ENCODE peak calls at places on chromosome 1, in six cellular contexts. R, U, T, Z, M and E are unnamed samples.

GRCh38 chr1:197868751-197869501 is 33.5 kb upstream of the C1orf53 start:
- DNase-seq in M (no peak), U (peak), T (no peak), Z (peak), R (peak), E (peak)

GRCh38 chr1:158794247-158794646 is 13.2 kb upstream of the OR6N2 start:
- DNase-seq in U (no peak), M (no peak), Z (no peak), R (no peak), T (no peak), E (no peak)

GRCh38 chr1:21651214-21652042 is 17.7 kb downstream of the RAP1GAP start:
- DNase-seq in Z (peak), U (no peak), M (no peak), T (no peak), R (peak), E (peak)

GRCh38 chr1:188188317-188188716 is 1359.6 kb downstream of the PLA2G4A start:
- DNase-seq in U (no peak), R (no peak), M (no peak), T (no peak), Z (no peak), E (no peak)

GRCh38 chr1:38009088-38009840 is 3.3 kb upstream of the UTP11 start:
- DNase-seq in T (no peak), Z (peak), M (no peak), U (peak), R (peak), E (no peak)

GRCh38 chr1:174028495-174028894 is 6.3 kb upstream of the RC3H1 start:
- DNase-seq in U (no peak), Z (peak), R (no peak), T (no peak), M (no peak), E (no peak)

GRCh38 chr1:205568135-205568468 is 63.6 kb downstream of the CDK18 start:
- DNase-seq in U (no peak), T (no peak), M (no peak), R (no peak), Z (no peak), E (no peak)

GRCh38 chr1:226990133-226990716 is 50.1 kb downstream of the COQ8A start:
- DNase-seq in U (peak), Z (no peak), T (no peak), M (no peak), R (no peak), E (no peak)

GRCh38 chr1:222948079-222948478 is 133.2 kb downstream of the DISP1 start:
- DNase-seq in M (no peak), U (no peak), R (peak), Z (no peak), T (no peak), E (no peak)

GRCh38 chr1:27774654-27775053 is 1.6 kb downstream of the STX12 start:
- DNase-seq in U (no peak), R (no peak), T (no peak), Z (no peak), M (no peak), E (no peak)
- H3K27ac ChIP-seq in U (no peak), R (peak), T (peak), Z (no peak), M (no peak), E (no peak)

GRCh38 chr1:150931773-150932172 is 5.6 kb downstream of the SETDB1 start:
- DNase-seq in T (no peak), U (no peak), R (peak), M (no peak), Z (no peak), E (no peak)
- H3K4me3 ChIP-seq in T (no peak), U (no peak), R (no peak), M (no peak), Z (no peak), E (no peak)

GRCh38 chr1:119790481-119791198 is 20.6 kb downstream of the REG4 start:
- DNase-seq in U (no peak), Z (no peak), R (no peak), M (no peak), T (no peak), E (no peak)

GRCh38 chr1:119787776-119788175 is 19.1 kb upstream of the HMGCS2 start:
- DNase-seq in M (no peak), Z (no peak), T (no peak), R (peak), U (no peak), E (no peak)

GRCh38 chr1:119794856-119795255 is 16.4 kb downstream of the REG4 start:
- DNase-seq in U (no peak), M (no peak), R (no peak), T (no peak), Z (no peak), E (no peak)

GRCh38 chr1:119794230-119794629 is 17.0 kb downstream of the REG4 start:
- DNase-seq in R (no peak), Z (no peak), M (no peak), T (no peak), U (no peak), E (no peak)

GRCh38 chr1:119791377-119791776 is 19.9 kb downstream of the REG4 start:
- DNase-seq in M (no peak), Z (no peak), T (no peak), U (no peak), R (peak), E (no peak)
- H3K27ac ChIP-seq in M (no peak), Z (no peak), T (no peak), U (no peak), R (no peak), E (no peak)

DNA sequence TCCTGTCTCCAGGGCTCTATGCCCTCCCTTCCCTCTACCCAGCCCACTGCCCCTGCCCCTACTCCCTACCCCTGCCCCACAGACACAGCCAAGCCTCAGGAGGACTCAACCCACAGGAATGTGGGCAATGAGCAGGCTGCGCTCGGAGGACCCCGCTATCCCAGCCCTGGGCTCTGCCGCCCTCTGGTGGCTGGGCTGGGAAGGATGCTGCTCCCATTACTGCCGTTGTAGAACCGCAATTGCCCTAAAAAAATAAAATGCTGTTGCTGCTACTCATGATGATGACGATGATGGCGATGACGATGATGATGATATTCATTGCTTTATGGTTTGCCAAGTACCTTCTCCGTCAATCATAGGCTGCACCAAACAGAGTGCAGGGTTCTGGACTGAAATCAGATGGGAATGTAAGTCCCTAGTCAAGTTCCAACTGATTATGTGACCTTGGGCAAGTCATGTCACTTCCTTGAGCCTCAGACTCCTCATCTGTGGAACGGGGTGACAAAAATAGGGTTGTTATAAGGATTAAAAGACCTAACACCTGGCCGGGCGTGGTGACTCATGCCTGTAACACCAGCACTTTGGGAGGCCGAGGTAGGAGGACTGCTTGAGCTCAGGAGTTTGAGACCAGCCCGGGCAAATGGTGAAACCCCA is 24.6 kb downstream of the ARHGEF19 start:
- DNase-seq in M (peak), U (peak), T (peak), Z (peak), R (peak), E (peak)
- H3K4me3 ChIP-seq in M (no peak), U (no peak), T (no peak), Z (no peak), R (no peak), E (no peak)